ENCODE peak calls at places on chromosome 13, in nine cellular contexts. One of them, this sample, is unnamed.

GRCh38 chr13:30033681-30034447 is 183.4 kb upstream of the UBL3 start:
- DNase-seq in omental fat pad: no peak
- DNase-seq in cardiac muscle cell: peak
- DNase-seq in NCI-H82: no peak
- DNase-seq in T-cell: no peak
- DNase-seq in occipital lobe: no peak
- DNase-seq in renal cortical epithelial cell: peak
- DNase-seq in GM10248: no peak
- DNase-seq in cardiac fibroblast: peak
- DNase-seq in this sample: peak

GRCh38 chr13:34867590-34867989 is 74.5 kb upstream of the NBEA start:
- DNase-seq in cardiac muscle cell: no peak
- DNase-seq in cardiac fibroblast: peak
- DNase-seq in GM10248: no peak
- DNase-seq in omental fat pad: no peak
- DNase-seq in T-cell: no peak
- DNase-seq in renal cortical epithelial cell: peak
- DNase-seq in occipital lobe: no peak
- DNase-seq in NCI-H82: peak
- DNase-seq in this sample: peak

GRCh38 chr13:92716749-92717148 is 509.9 kb upstream of the GPC6 start:
- DNase-seq in NCI-H82: peak
- DNase-seq in T-cell: no peak
- DNase-seq in cardiac fibroblast: peak
- DNase-seq in omental fat pad: no peak
- DNase-seq in renal cortical epithelial cell: peak
- DNase-seq in GM10248: no peak
- DNase-seq in occipital lobe: no peak
- DNase-seq in cardiac muscle cell: no peak
- DNase-seq in this sample: peak

GRCh38 chr13:40123962-40124647 is 468.6 kb downstream of the COG6 start:
- DNase-seq in GM10248: no peak
- DNase-seq in omental fat pad: no peak
- DNase-seq in cardiac fibroblast: no peak
- DNase-seq in occipital lobe: no peak
- DNase-seq in cardiac muscle cell: no peak
- DNase-seq in T-cell: no peak
- DNase-seq in renal cortical epithelial cell: no peak
- DNase-seq in NCI-H82: peak
- DNase-seq in this sample: no peak

GRCh38 chr13:44153536-44153935 is 220.1 kb upstream of the SERP2 start:
- DNase-seq in GM10248: no peak
- DNase-seq in NCI-H82: peak
- DNase-seq in cardiac muscle cell: no peak
- DNase-seq in cardiac fibroblast: no peak
- DNase-seq in omental fat pad: no peak
- DNase-seq in occipital lobe: no peak
- DNase-seq in renal cortical epithelial cell: no peak
- DNase-seq in T-cell: no peak
- DNase-seq in this sample: no peak

GRCh38 chr13:58992478-58993042 is 1171.2 kb downstream of the DIAPH3 start:
- DNase-seq in cardiac muscle cell: no peak
- DNase-seq in renal cortical epithelial cell: peak
- DNase-seq in T-cell: no peak
- DNase-seq in GM10248: no peak
- DNase-seq in NCI-H82: no peak
- DNase-seq in occipital lobe: no peak
- DNase-seq in cardiac fibroblast: no peak
- DNase-seq in omental fat pad: no peak
- DNase-seq in this sample: no peak

GRCh38 chr13:38334845-38335244 is 14.8 kb upstream of the UFM1 start:
- DNase-seq in renal cortical epithelial cell: peak
- DNase-seq in NCI-H82: no peak
- DNase-seq in occipital lobe: no peak
- DNase-seq in cardiac fibroblast: no peak
- DNase-seq in omental fat pad: no peak
- DNase-seq in cardiac muscle cell: no peak
- DNase-seq in GM10248: no peak
- DNase-seq in T-cell: no peak
- DNase-seq in this sample: no peak

GRCh38 chr13:33284016-33284415 is 1.5 kb downstream of the STARD13 start:
- DNase-seq in occipital lobe: no peak
- DNase-seq in T-cell: no peak
- DNase-seq in cardiac muscle cell: no peak
- DNase-seq in renal cortical epithelial cell: peak
- DNase-seq in NCI-H82: no peak
- DNase-seq in omental fat pad: no peak
- DNase-seq in GM10248: no peak
- DNase-seq in cardiac fibroblast: peak
- DNase-seq in this sample: no peak

GRCh38 chr13:98987275-98987674 is 9.4 kb upstream of the DOCK9 start:
- DNase-seq in cardiac muscle cell: no peak
- DNase-seq in T-cell: no peak
- DNase-seq in renal cortical epithelial cell: no peak
- DNase-seq in NCI-H82: no peak
- DNase-seq in cardiac fibroblast: no peak
- DNase-seq in occipital lobe: no peak
- DNase-seq in GM10248: no peak
- DNase-seq in omental fat pad: no peak
- DNase-seq in this sample: no peak

GRCh38 chr13:87128006-87128405 is 543.2 kb upstream of the SLITRK5 start:
- DNase-seq in cardiac fibroblast: peak
- DNase-seq in NCI-H82: peak
- DNase-seq in omental fat pad: no peak
- DNase-seq in T-cell: no peak
- DNase-seq in GM10248: no peak
- DNase-seq in renal cortical epithelial cell: peak
- DNase-seq in occipital lobe: no peak
- DNase-seq in cardiac muscle cell: no peak
- DNase-seq in this sample: no peak

GRCh38 chr13:28753946-28754345 is 35.2 kb upstream of the SLC46A3 start:
- DNase-seq in cardiac muscle cell: no peak
- DNase-seq in NCI-H82: no peak
- DNase-seq in occipital lobe: no peak
- DNase-seq in omental fat pad: no peak
- DNase-seq in cardiac fibroblast: peak
- DNase-seq in T-cell: no peak
- DNase-seq in GM10248: no peak
- DNase-seq in renal cortical epithelial cell: no peak
- DNase-seq in this sample: no peak